ENCODE peak calls at places on chromosomes 11 and 22, in seven cellular contexts. Z is K562, J is GM12878, N is GM12891, S is H1, K is HepG2, W is SK-N-SH. Y is an unnamed sample.

GRCh38 chr11:76524461-76524860 is 79.6 kb downstream of the EMSY start:
- DNase-seq in N (no peak), S (no peak), Z (peak; percentile 4), K (peak; percentile 36), W (no peak), J (no peak), Y (no peak)

GRCh38 chr11:45930031-45930794 is 7.8 kb downstream of the LARGE2 start:
- DNase-seq in N (peak; percentile 91), W (peak; percentile 39), K (no peak), Z (peak; percentile 24), S (no peak), J (peak; percentile 88), Y (peak; percentile 90)

GRCh38 chr11:83033972-83034672 is 37.6 kb downstream of the RAB30 start:
- DNase-seq in N (no peak), Z (peak; percentile 47), J (no peak), S (no peak), W (peak; percentile 69), K (no peak), Y (no peak)

GRCh38 chr11:34358258-34358665 is 452 bp upstream of the ABTB2 start:
- DNase-seq in J (no peak), S (no peak), K (peak; percentile 75), Z (peak; percentile 67), N (peak; percentile 30), W (no peak), Y (peak; percentile 39)

GRCh38 chr22:45757068-45757467 is 85.4 kb downstream of the ATXN10 start:
- DNase-seq in S (peak; percentile 58), W (no peak), K (no peak), Z (no peak), J (no peak), N (no peak), Y (no peak)

GRCh38 chr11:68659158-68659921 is 25.0 kb upstream of the GAL start:
- DNase-seq in K (peak; percentile 55), N (no peak), Z (peak; percentile 55), S (no peak), W (peak; percentile 89), J (no peak), Y (no peak)

GRCh38 chr11:71364806-71365205 is 83.4 kb downstream of the DHCR7 start:
- DNase-seq in S (no peak), Z (no peak), K (no peak), J (no peak), W (no peak), N (no peak), Y (no peak)

GRCh38 chr11:67365756-67366384 is 7.5 kb downstream of the CLCF1 start:
- DNase-seq in W (no peak), J (no peak), N (no peak), S (no peak), Z (no peak), K (no peak), Y (no peak)

GRCh38 chr11:6319001-6319878 is 1.1 kb downstream of the CAVIN3 start:
- DNase-seq in K (no peak), J (no peak), S (no peak), Z (no peak), N (no peak), W (peak; percentile 16), Y (no peak)

GRCh38 chr11:130737866-130738431 is 178.3 kb downstream of the SNX19 start:
- DNase-seq in N (no peak), J (no peak), S (no peak), Z (no peak), W (peak; percentile 47), K (no peak), Y (no peak)

GRCh38 chr11:117597083-117597482 is 199.9 kb downstream of the DSCAML1 start:
- DNase-seq in W (no peak), S (no peak), J (no peak), K (peak; percentile 21), N (peak; percentile 43), Z (peak; percentile 59), Y (no peak)

GRCh38 chr11:29019960-29020683 is 911.9 kb downstream of the METTL15 start:
- DNase-seq in W (no peak), N (no peak), Z (no peak), J (no peak), K (no peak), S (no peak), Y (no peak)

GRCh38 chr11:36500315-36500721 is 9.8 kb downstream of the TRAF6 start:
- DNase-seq in Z (peak; percentile 63), K (no peak), J (no peak), N (peak; percentile 25), S (no peak), W (no peak), Y (no peak)

GRCh38 chr11:15923169-15923568 is 433.2 kb downstream of the SOX6 start:
- DNase-seq in N (no peak), J (no peak), K (no peak), S (no peak), Z (peak; percentile 42), W (peak; percentile 44), Y (no peak)

DNA sequence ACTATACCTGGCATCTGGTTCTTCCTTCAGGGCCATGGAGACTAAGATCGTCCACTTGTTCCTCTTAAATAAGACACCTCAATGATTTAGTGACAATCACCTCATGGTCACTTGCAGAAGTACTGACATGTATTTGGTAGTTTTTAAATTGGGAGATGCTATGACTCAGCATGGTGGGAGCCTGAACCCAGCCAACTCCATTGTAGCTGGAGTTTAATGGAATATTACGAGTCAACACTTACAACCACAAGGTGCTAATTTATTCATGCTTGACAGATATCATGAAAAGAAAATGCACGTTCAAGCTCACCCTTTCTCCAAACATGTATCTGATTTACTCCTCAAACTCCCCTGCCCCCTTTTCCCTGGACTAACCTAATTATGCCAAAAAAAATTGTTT is 16.6 kb upstream of the APOL3 start:
- DNase-seq in K (no peak), S (no peak), Z (no peak), J (no peak), W (no peak), N (no peak), Y (no peak)
- TF ChIP-seq TAF1 in K (no peak), S (no peak), Z (no peak), J (no peak), W (no peak), N (no peak), Y (no peak)

GRCh38 chr11:61111786-61112517 is 9.7 kb downstream of the CD5 start:
- DNase-seq in N (no peak), J (no peak), Z (no peak), W (no peak), S (no peak), K (no peak), Y (no peak)
- TF ChIP-seq TAF1 in N (no peak), J (no peak), Z (no peak), W (no peak), S (no peak), K (no peak), Y (no peak)

GRCh38 chr11:133713406-133713805 is 131.9 kb downstream of the SPATA19 start:
- DNase-seq in J (no peak), Z (no peak), S (no peak), N (no peak), W (no peak), K (no peak), Y (no peak)
- TF ChIP-seq TAF1 in J (no peak), Z (no peak), S (no peak), N (no peak), W (no peak), K (no peak), Y (no peak)

GRCh38 chr22:39714321-39714720 is 143.8 kb downstream of the CACNA1I start:
- DNase-seq in K (no peak), J (no peak), Z (no peak), W (no peak), S (no peak), N (no peak), Y (no peak)
- TF ChIP-seq TAF1 in K (no peak), J (no peak), Z (no peak), W (no peak), S (no peak), N (no peak), Y (no peak)

GRCh38 chr11:77959434-77959833 is 35.0 kb downstream of the INTS4 start:
- DNase-seq in J (no peak), N (no peak), K (no peak), S (no peak), W (no peak), Z (no peak), Y (no peak)
- TF ChIP-seq TAF1 in J (no peak), N (no peak), K (no peak), S (no peak), W (no peak), Z (no peak), Y (no peak)

GRCh38 chr11:126124284-126124683 is 61.6 kb upstream of the CDON start:
- DNase-seq in Z (no peak), W (no peak), N (no peak), K (no peak), S (no peak), J (no peak), Y (no peak)
- TF ChIP-seq TAF1 in Z (no peak), W (no peak), N (no peak), K (no peak), S (no peak), J (no peak), Y (no peak)

GRCh38 chr11:112023104-112023503 is 2.1 kb upstream of the DLAT start:
- DNase-seq in S (no peak), Z (peak; percentile 31), K (peak; percentile 6), N (no peak), W (peak; percentile 13), J (no peak), Y (no peak)

GRCh38 chr11:112024178-112024777 is 930 bp upstream of the DLAT start:
- DNase-seq in S (no peak), Z (peak; percentile 69), W (no peak), J (no peak), N (no peak), K (no peak), Y (peak; percentile 11)

GRCh38 chr11:112029460-112029859 is 4.3 kb downstream of the DLAT start:
- DNase-seq in K (no peak), W (no peak), S (no peak), Z (no peak), N (no peak), J (no peak), Y (no peak)

GRCh38 chr11:112024778-112025678 is at the start of gene DLAT:
- DNase-seq in J (peak; percentile 78), N (peak; percentile 76), W (peak; percentile 92), Z (peak; percentile 95), K (peak; percentile 85), S (peak; percentile 81), Y (peak; percentile 66)

DNA sequence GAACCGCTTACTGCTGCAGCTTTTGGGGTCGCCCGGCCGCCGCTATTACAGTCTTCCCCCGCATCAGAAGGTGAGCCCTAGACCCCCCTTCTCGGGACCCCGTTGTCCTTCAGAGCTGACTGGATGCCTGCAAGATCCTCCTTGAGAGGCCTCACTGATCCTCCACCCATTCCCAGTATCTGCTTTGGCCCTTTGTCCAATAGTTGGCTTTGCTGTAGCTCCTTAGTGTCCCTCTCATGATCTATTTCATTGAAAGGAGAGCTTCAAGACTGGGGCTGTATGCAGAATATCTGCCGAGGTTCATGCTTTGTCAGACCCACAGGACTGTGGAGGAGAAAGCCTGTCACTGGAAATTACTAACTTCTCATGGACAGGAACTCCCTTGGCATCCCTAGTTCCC is 474 bp downstream of the DLAT start:
- DNase-seq in Z (peak; percentile 44), W (no peak), J (no peak), N (peak; percentile 17), S (no peak), K (peak; percentile 4), Y (peak; percentile 9)
- TF ChIP-seq TAF1 in Z (no peak), W (no peak), J (no peak), N (no peak), S (no peak), K (no peak), Y (no peak)